ENCODE peak calls at places on chromosome 6, in six cellular contexts. C, X, R, Q, A and D are unnamed samples.

GRCh38 chr6:35497571-35498406 is 910 bp upstream of the TEAD3 start:
- DNase-seq in Q (no peak), C (peak), A (peak), R (peak), X (peak), D (peak)

GRCh38 chr6:37648465-37649330 is 49.0 kb downstream of the MDGA1 start:
- DNase-seq in A (peak), C (no peak), Q (no peak), R (no peak), X (peak), D (no peak)

GRCh38 chr6:17503051-17503450 is 97.1 kb upstream of the FAM8A1 start:
- DNase-seq in Q (no peak), C (no peak), A (no peak), R (no peak), X (no peak), D (no peak)

GRCh38 chr6:978937-979685 is 286.2 kb upstream of the EXOC2 start:
- DNase-seq in R (peak), C (no peak), Q (no peak), X (no peak), A (no peak), D (no peak)

GRCh38 chr6:45487645-45488044 is 109.9 kb upstream of the SUPT3H start:
- DNase-seq in A (no peak), Q (no peak), X (no peak), R (no peak), C (no peak), D (no peak)

GRCh38 chr6:36957773-36958271 is 3.3 kb downstream of the PI16 start:
- DNase-seq in X (no peak), R (no peak), A (no peak), C (no peak), Q (no peak), D (no peak)

GRCh38 chr6:152701081-152701862 is 3.6 kb downstream of the MYCT1 start:
- DNase-seq in X (no peak), A (no peak), R (no peak), Q (no peak), C (no peak), D (no peak)

GRCh38 chr6:10587694-10588392 is 66.7 kb downstream of the GCNT2 start:
- DNase-seq in A (no peak), Q (no peak), X (peak), C (no peak), R (no peak), D (no peak)

GRCh38 chr6:1871936-1872335 is 262.2 kb downstream of the FOXC1 start:
- DNase-seq in A (no peak), C (no peak), Q (no peak), R (no peak), X (no peak), D (peak)

GRCh38 chr6:170203212-170203611 is 87.7 kb downstream of the DLL1 start:
- DNase-seq in Q (no peak), R (no peak), A (peak), C (no peak), X (no peak), D (peak)

GRCh38 chr6:161138545-161139303 is 135.1 kb downstream of the AGPAT4 start:
- DNase-seq in C (no peak), X (no peak), R (no peak), A (no peak), Q (no peak), D (no peak)

GRCh38 chr6:32539839-32540238 is 9.8 kb upstream of the HLA-DRB5 start:
- DNase-seq in A (no peak), C (no peak), R (no peak), X (no peak), Q (no peak), D (no peak)

GRCh38 chr6:130459316-130459715 is 93.5 kb downstream of the TMEM200A start:
- DNase-seq in A (no peak), Q (no peak), X (no peak), C (no peak), R (no peak), D (no peak)

GRCh38 chr6:75993236-75994162 is 79.0 kb downstream of the IMPG1 start:
- DNase-seq in X (no peak), C (no peak), R (no peak), A (no peak), Q (no peak), D (no peak)

GRCh38 chr6:47446974-47447373 is 30.6 kb upstream of the CD2AP start:
- DNase-seq in R (no peak), A (no peak), X (no peak), C (no peak), Q (no peak), D (no peak)

GRCh38 chr6:151679941-151680340 is 127.5 kb upstream of the ESR1 start:
- DNase-seq in X (no peak), A (no peak), R (no peak), Q (no peak), C (no peak), D (no peak)

DNA sequence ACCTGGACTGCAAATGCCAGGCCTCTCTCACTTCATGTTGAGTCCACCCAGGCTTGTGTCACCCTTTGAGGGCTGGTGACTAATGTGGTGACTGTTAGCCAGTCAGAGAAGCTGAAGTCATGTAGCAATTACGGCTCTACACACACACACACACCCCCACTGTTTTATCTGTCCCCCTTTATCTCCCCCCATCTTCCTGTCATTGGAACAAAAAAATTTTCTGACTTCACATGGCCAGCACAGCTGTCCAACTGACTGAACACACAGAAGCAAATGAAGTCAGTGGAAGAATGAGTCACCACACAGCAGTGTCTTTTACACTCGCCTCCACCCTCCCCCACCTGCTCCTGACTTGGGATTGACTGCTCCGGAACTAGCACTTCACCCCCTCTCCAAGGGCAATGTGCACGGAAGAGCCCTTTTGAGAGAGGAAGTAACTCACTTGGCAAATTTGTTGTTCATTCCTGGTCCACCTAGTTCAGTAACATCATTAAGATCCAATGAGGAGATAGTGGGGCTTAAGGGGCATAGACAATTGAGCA is 198.0 kb downstream of the RNF144B start:
- DNase-seq in A (no peak), C (no peak), Q (no peak), X (peak), R (peak), D (no peak)
- TF ChIP-seq GABPA in A (no peak), C (no peak), Q (no peak), X (peak), R (peak), D (no peak)

DNA sequence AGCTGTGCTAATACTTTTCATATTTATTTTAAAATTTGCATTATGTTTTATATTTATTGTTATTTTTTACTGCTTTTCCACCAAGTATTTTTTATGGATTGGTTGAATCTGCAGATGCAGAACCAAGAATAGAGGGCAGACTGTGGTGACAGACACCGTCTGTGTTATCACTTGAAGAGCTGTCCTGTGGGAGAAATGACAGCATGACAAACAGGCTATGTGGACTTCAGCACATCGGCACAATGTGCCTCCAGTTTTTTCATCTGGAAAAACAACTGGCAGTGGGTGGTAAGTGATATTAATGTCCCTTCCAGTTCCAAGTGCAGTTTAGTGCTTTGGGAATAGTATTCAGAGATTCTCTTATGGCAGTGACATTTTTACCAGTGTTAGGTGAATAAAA is 492.9 kb downstream of the PRKN start:
- DNase-seq in C (no peak), A (no peak), X (no peak), Q (no peak), R (peak), D (no peak)
- H3K4me3 ChIP-seq in C (no peak), A (no peak), X (no peak), Q (no peak), R (no peak), D (no peak)

DNA sequence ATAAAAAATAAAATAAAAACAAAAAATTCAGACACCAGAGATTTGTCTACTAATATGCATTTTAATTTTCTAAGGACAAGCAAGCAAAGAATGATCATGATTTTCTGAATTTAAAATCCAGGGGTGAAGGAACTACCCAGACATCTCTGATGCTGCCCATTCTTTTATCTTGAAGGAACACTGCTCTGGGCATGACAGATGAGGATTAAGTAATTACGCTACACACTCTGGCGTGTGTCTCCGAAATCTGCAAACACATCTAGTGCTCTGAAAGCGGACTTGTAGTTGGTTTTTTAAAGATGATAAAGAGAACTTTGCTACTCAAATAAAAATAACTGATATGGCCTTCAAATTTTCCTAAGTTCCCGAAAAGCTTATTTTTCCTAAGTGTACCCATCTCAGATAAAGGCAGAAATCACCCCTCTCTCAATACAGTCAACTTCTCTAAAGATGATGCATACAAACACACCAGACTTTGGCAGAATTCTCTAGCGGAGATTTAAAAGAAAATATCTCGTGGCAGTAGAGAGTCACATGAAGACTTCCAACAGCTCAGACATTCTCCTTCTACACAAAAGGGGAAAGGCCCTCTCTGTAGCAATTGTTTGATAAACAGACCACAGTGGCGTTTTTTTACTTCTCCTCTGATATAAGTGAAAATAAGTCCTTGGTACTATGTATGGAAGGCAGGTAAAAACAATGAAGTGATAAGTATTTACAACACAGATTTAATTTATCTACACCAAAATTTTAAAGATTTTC is 133.8 kb downstream of the BACH2 start:
- DNase-seq in C (no peak), A (no peak), R (no peak), Q (no peak), X (peak), D (no peak)
- TF ChIP-seq GABPA in C (no peak), A (no peak), R (no peak), Q (no peak), X (no peak), D (no peak)

DNA sequence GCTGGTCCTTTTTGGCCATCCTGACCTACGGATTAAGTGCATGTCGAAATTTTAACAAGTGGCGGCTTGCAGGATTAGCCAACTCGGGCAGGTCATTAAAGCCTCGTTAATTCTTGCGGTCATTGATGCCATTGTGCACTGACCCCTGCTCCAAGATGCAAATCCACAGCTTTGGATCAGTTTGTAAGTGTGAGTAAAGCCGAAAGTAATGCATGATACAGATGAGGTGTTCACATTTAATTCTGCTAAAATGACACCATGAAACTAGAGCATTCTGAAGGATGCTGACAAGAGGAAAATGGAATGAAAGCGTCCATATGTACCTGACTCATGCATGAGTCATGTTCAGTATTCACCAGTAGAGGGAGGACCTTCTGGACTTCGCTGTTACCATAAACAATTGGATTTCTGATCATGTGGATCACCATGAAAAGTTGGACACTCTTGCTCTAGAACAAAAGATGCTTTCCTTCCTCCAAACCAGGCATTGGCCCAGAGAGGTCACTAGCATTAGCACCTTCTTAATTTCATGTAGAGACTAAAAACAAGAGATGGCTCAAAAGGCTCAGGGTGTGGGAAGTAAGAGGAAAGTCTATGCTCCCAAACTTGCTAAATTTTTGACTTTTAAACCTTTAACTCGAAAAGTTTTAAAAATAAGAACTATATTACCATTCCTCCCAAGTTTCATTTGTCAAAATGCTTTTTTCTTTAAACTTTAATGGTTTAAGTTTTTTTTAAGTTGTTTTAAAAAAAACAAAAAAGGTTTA is 48.0 kb downstream of the MUC22 start:
- DNase-seq in X (peak), A (no peak), C (no peak), R (peak), Q (no peak), D (peak)
- H3K4me3 ChIP-seq in X (no peak), A (no peak), C (no peak), R (no peak), Q (no peak), D (no peak)

DNA sequence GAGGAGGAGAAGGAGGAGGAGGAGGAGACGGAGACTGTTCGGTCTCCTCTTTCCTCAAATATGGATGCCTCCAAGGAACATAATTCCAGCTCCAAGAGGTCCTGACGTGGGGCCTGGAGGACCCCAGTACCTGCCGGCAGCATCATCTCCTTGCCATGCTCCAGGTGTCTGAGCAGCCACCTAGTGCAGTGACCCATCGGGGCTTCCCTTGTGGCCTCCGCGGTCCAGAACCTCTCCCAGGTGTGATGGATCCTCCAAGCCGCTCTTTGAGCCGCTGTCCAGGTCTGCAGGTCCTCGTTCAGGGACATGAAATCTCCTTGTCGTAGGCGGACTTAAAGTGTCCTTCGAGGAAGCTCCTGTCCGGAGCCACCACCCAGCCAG is 35.8 kb upstream of the HLA-C start:
- DNase-seq in X (no peak), Q (no peak), R (no peak), C (no peak), A (no peak), D (no peak)
- TF ChIP-seq GABPA in X (no peak), Q (no peak), R (no peak), C (no peak), A (no peak), D (no peak)

GRCh38 chr6:134288538-134289203 is 29.2 kb downstream of the SGK1 start:
- DNase-seq in Q (no peak), X (no peak), A (no peak), C (peak), R (no peak), D (no peak)
- H3K4me3 ChIP-seq in Q (no peak), X (no peak), A (no peak), C (no peak), R (no peak), D (no peak)

GRCh38 chr6:23446394-23447001 is 679.5 kb upstream of the NRSN1 start:
- DNase-seq in X (no peak), A (no peak), C (no peak), Q (no peak), R (no peak), D (peak)
- TF ChIP-seq GABPA in X (no peak), A (no peak), C (no peak), Q (no peak), R (no peak), D (no peak)

DNA sequence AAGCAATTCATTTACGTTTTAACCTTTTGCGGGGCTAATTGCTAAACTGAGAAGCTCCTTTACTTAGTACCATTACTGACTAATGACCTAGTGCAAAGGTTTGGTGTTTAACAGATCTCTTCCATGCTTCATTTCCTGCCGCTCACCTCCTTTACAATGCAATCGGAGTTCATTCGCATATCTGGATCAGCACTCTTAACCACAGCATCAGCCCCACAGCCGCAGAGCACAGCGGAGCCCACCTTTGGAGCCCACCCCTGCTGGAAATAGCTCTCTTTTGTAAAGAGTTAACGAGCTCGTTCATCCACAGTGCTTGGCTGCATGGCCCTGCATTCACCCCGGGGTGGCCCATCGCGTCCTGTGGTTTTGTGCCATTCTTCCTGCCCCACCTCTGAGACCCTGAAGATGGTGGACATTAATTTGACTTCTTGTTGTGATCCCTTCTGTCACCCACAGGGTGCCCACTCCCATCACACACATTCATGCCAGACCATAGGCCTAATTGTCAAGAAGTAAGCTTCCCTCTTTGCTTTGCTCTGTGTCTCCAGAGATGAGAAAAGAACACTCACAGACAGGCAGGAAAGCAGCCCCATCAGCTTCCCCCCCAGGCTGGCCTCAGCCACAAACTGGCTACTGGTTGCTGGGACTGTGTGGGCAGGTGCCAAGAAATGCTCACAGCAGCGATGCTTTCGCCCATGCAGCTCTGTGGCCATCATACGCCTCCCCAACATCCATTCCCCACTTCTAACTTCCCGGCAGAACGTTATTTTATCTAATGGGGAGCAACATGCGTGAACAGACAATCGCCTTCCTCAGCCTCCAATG is 167.1 kb downstream of the LRFN2 start:
- DNase-seq in X (no peak), A (no peak), Q (no peak), R (no peak), C (no peak), D (no peak)
- H3K4me3 ChIP-seq in X (no peak), A (peak), Q (no peak), R (no peak), C (no peak), D (no peak)